ENCODE peak calls at places on chromosomes 7 and 10, in five cellular contexts. P, Q, S, C and N are unnamed samples.

GRCh38 chr10:7417103-7417623 is 6.3 kb upstream of the SFMBT2 start:
- DNase-seq in P (no peak), Q (no peak), S (no peak), C (no peak), N (no peak)

GRCh38 chr7:17016402-17017010 is 134.7 kb upstream of the AGR3 start:
- DNase-seq in P (no peak), Q (no peak), S (peak), C (no peak), N (no peak)

GRCh38 chr10:70190581-70190980 is 20.3 kb upstream of the SAR1A start:
- DNase-seq in P (no peak), Q (no peak), S (no peak), C (no peak), N (no peak)

GRCh38 chr10:92720306-92721165 is 30.8 kb downstream of the HHEX start:
- DNase-seq in P (no peak), Q (no peak), S (no peak), C (no peak), N (no peak)

GRCh38 chr7:150979706-150980390 is 1.7 kb upstream of the KCNH2 start:
- DNase-seq in P (no peak), Q (no peak), S (no peak), C (no peak), N (no peak)

GRCh38 chr10:125337510-125337909 is 177.1 kb upstream of the CTBP2 start:
- DNase-seq in P (peak), Q (no peak), S (no peak), C (no peak), N (no peak)

GRCh38 chr7:77734590-77735421 is 38.5 kb downstream of the RSBN1L start:
- DNase-seq in P (no peak), Q (no peak), S (no peak), C (no peak), N (no peak)

GRCh38 chr10:79070611-79071534 is 2.1 kb downstream of the ZMIZ1 start:
- DNase-seq in P (peak), Q (no peak), S (peak), C (no peak), N (no peak)

GRCh38 chr10:109207361-109207760 is 716.0 kb downstream of the XPNPEP1 start:
- DNase-seq in P (no peak), Q (no peak), S (no peak), C (no peak), N (no peak)

GRCh38 chr7:94561841-94562514 is 52.4 kb downstream of the CASD1 start:
- DNase-seq in P (no peak), Q (no peak), S (peak), C (no peak), N (no peak)

GRCh38 chr10:69451209-69451783 is at the start of gene TSPAN15:
- DNase-seq in P (peak), Q (peak), S (peak), C (peak), N (peak)

GRCh38 chr10:125880719-125881118 is 373 bp downstream of the DHX32 start:
- DNase-seq in P (no peak), Q (no peak), S (no peak), C (no peak), N (no peak)

GRCh38 chr10:132608511-132609195 is 71.1 kb downstream of the INPP5A start:
- DNase-seq in P (no peak), Q (no peak), S (no peak), C (no peak), N (no peak)

GRCh38 chr10:123154943-123155505 is 822 bp downstream of the BUB3 start:
- DNase-seq in P (peak), Q (no peak), S (peak), C (no peak), N (no peak)

GRCh38 chr7:82335927-82336326 is 107.7 kb downstream of the CACNA2D1 start:
- DNase-seq in P (peak), Q (no peak), S (no peak), C (no peak), N (no peak)

GRCh38 chr7:16647435-16647960 is 1.5 kb downstream of the BZW2 start:
- DNase-seq in P (no peak), Q (no peak), S (no peak), C (no peak), N (no peak)

GRCh38 chr10:63267414-63268138 is 134.4 kb downstream of the NRBF2 start:
- DNase-seq in P (peak), Q (no peak), S (peak), C (no peak), N (no peak)

GRCh38 chr7:84264341-84264740 is 69.8 kb upstream of the SEMA3A start:
- DNase-seq in P (no peak), Q (no peak), S (no peak), C (no peak), N (no peak)

GRCh38 chr10:86165666-86166065 is 200.9 kb downstream of the GRID1 start:
- DNase-seq in P (no peak), Q (no peak), S (no peak), C (no peak), N (no peak)

GRCh38 chr7:40219917-40220316 is 85.1 kb downstream of the SUGCT start:
- DNase-seq in P (no peak), Q (no peak), S (no peak), C (no peak), N (no peak)

GRCh38 chr7:15685358-15686181 is 913 bp downstream of the MEOX2 start:
- DNase-seq in P (no peak), Q (no peak), S (no peak), C (no peak), N (no peak)

GRCh38 chr7:8136331-8136730 is 125.6 kb downstream of the ICA1 start:
- DNase-seq in P (no peak), Q (no peak), S (no peak), C (no peak), N (no peak)

GRCh38 chr10:87915406-87915805 is 52.0 kb downstream of the PTEN start:
- DNase-seq in P (no peak), Q (no peak), S (no peak), C (peak), N (peak)

GRCh38 chr7:88516424-88516823 is 209.7 kb upstream of the STEAP4 start:
- DNase-seq in P (no peak), Q (no peak), S (no peak), C (no peak), N (no peak)

GRCh38 chr7:54563329-54563916 is 21.2 kb downstream of the VSTM2A start:
- DNase-seq in P (no peak), Q (no peak), S (no peak), C (no peak), N (no peak)

GRCh38 chr7:36670585-36671431 is 53.5 kb downstream of the AOAH start:
- DNase-seq in P (peak), Q (peak), S (peak), C (no peak), N (peak)

GRCh38 chr10:94314913-94315545 is 47.7 kb downstream of the NOC3L start:
- DNase-seq in P (no peak), Q (no peak), S (peak), C (no peak), N (no peak)

GRCh38 chr7:95690367-95690947 is 81.9 kb upstream of the DYNC1I1 start:
- DNase-seq in P (peak), Q (peak), S (peak), C (no peak), N (no peak)

GRCh38 chr7:117061751-117062150 is 108.5 kb downstream of the ST7 start:
- DNase-seq in P (no peak), Q (no peak), S (no peak), C (no peak), N (no peak)

GRCh38 chr10:3014968-3015367 is 52.4 kb upstream of the PFKP start:
- DNase-seq in P (no peak), Q (no peak), S (no peak), C (no peak), N (no peak)

GRCh38 chr10:62082729-62083412 is 181.4 kb downstream of the ARID5B start:
- DNase-seq in P (peak), Q (peak), S (peak), C (no peak), N (no peak)

GRCh38 chr10:17113346-17113745 is 16.3 kb downstream of the CUBN start:
- DNase-seq in P (no peak), Q (no peak), S (no peak), C (no peak), N (no peak)

GRCh38 chr10:126844406-126844805 is 60.8 kb upstream of the DOCK1 start:
- DNase-seq in P (no peak), Q (no peak), S (no peak), C (no peak), N (no peak)

DNA sequence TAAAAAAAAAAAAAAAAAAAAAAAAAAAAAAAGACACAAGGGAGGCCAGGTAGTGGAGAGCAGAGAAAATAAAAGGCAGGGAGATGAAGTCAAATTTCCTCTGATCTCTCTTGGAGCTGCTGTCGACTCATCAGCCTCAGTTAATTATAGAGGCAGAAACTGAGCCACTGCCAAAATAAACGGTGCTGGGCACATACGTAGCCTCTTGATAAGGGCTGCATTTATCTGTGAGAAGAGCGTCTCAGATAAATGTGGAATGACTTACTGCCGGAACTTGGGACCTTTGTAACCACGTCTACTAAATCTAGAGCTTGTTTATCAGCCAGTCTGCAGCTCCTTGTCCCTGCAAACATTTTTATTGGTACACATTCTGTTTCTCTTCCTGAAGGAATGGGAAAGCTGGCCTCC is 162.3 kb downstream of the BAMBI start:
- DNase-seq in P (no peak), Q (no peak), S (peak), C (no peak), N (no peak)
- TF ChIP-seq SUZ12 in P (no peak), Q (no peak), S (no peak), C (no peak), N (no peak)

GRCh38 chr7:111012152-111012551 is 78.8 kb upstream of the LRRN3 start:
- DNase-seq in P (no peak), Q (no peak), S (no peak), C (no peak), N (no peak)

GRCh38 chr7:111010833-111011232 is 80.1 kb upstream of the LRRN3 start:
- DNase-seq in P (no peak), Q (no peak), S (no peak), C (no peak), N (no peak)

GRCh38 chr7:111012799-111013675 is 77.9 kb upstream of the LRRN3 start:
- DNase-seq in P (no peak), Q (peak), S (no peak), C (no peak), N (no peak)

GRCh38 chr7:111011500-111011899 is 79.4 kb upstream of the LRRN3 start:
- DNase-seq in P (no peak), Q (no peak), S (no peak), C (no peak), N (no peak)

GRCh38 chr7:111014074-111014473 is 76.9 kb upstream of the LRRN3 start:
- DNase-seq in P (no peak), Q (no peak), S (no peak), C (no peak), N (no peak)
- TF ChIP-seq SUZ12 in P (no peak), Q (no peak), S (no peak), C (no peak), N (no peak)

DNA sequence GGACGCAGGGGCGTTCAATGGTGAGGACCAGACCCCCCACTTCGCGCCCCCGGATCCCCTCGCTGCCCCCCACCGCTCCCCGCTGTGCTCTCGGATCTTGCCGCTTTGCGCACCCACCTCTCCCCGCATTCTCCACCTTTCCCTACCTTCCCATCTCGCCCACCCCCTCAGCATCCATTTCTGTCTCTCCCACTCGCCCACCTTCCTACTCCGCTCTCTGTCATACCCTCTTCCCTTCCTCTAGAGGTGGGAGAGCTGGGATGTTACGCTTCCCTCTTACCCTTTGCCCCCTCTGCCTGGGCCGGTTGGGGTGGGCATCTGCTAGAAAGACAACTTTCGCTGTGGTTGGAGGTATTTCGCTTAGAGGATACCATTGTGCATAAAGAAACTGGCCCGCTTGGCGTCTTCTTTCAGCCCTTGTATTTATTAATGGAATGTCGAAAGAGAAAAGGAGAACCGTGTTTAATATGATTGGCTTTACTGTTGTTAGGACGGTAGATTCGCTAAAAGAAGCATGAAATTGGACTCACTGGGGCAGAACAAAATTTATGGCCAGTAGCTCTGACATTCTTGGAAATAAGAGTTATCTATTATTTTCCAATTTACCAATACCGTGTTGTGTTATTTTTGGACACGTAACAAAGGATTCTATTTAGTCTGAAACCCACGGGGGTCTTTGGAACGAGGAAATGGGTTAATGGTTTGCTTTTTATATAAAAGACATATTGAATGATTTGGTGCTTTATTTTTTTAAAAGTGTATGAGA is 873 bp downstream of the PRKAR2B start:
- DNase-seq in P (peak), Q (no peak), S (no peak), C (no peak), N (no peak)
- TF ChIP-seq SUZ12 in P (no peak), Q (peak), S (no peak), C (no peak), N (no peak)

DNA sequence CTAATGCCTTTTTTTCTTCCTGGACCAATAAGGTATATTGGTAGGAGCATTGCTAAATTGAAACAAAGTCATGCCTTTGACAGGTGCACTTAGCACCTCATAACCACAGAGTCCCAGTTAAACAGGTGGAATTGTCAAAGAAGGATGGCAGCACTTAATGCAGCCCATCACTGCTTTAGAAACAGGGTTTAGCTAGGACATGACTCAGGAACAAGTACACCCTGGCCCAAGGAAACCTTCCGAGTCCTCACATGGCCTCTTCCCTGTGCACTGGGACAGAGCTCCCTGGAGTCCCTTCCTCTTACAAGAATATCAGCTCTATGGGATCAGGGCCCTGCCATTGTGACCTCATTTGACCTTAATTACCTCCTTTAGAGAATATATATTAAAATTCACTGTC is 382.7 kb downstream of the EXOC4 start:
- DNase-seq in P (no peak), Q (no peak), S (no peak), C (no peak), N (no peak)
- TF ChIP-seq SUZ12 in P (no peak), Q (no peak), S (no peak), C (no peak), N (no peak)

GRCh38 chr7:52283399-52283798 is 752.0 kb upstream of the POM121L12 start:
- DNase-seq in P (no peak), Q (no peak), S (no peak), C (no peak), N (no peak)
- TF ChIP-seq SUZ12 in P (no peak), Q (no peak), S (no peak), C (no peak), N (no peak)